ENCODE peak calls at places on chromosomes 5 and 9, in seven cellular contexts. Y, J, T, L, U, G and V are unnamed samples.

GRCh38 chr9:34256987-34257585 is 72.0 kb downstream of the KIF24 start:
- DNase-seq in T (no peak), J (peak; percentile 48), U (no peak), L (no peak), G (no peak), Y (no peak), V (no peak)

GRCh38 chr5:158824167-158824882 is 275.4 kb downstream of the EBF1 start:
- DNase-seq in L (no peak), Y (no peak), G (no peak), U (no peak), J (no peak), T (no peak), V (no peak)

GRCh38 chr5:168193518-168194240 is 97.8 kb upstream of the WWC1 start:
- DNase-seq in G (no peak), T (no peak), Y (no peak), U (no peak), J (no peak), L (no peak), V (no peak)

GRCh38 chr5:172731286-172732073 is 39.5 kb downstream of the DUSP1 start:
- DNase-seq in U (peak; percentile 89), T (no peak), Y (no peak), J (no peak), L (no peak), G (peak; percentile 66), V (peak; percentile 90)

GRCh38 chr9:99018653-99019052 is 74.9 kb downstream of the COL15A1 start:
- DNase-seq in G (no peak), T (no peak), Y (no peak), L (no peak), U (no peak), J (no peak), V (no peak)

GRCh38 chr9:127561491-127562270 is 50.4 kb upstream of the STXBP1 start:
- DNase-seq in J (peak; percentile 75), L (peak; percentile 86), Y (peak; percentile 96), U (peak; percentile 76), T (peak; percentile 95), G (peak; percentile 97), V (peak; percentile 90)

GRCh38 chr9:86434039-86434726 is 80.0 kb upstream of the TUT7 start:
- DNase-seq in Y (no peak), T (peak; percentile 86), G (peak; percentile 34), J (no peak), U (peak; percentile 13), L (peak; percentile 85), V (no peak)

GRCh38 chr9:137280478-137281344 is 3.2 kb downstream of the TOR4A start:
- DNase-seq in T (no peak), L (no peak), G (no peak), J (no peak), U (no peak), Y (no peak), V (no peak)

GRCh38 chr5:13316191-13316590 is 628.3 kb downstream of the DNAH5 start:
- DNase-seq in L (no peak), G (no peak), Y (no peak), T (no peak), J (no peak), U (no peak), V (no peak)

GRCh38 chr5:39760385-39761198 is 335.8 kb upstream of the DAB2 start:
- DNase-seq in J (no peak), L (no peak), Y (no peak), T (no peak), G (no peak), U (no peak), V (peak; percentile 28)

GRCh38 chr5:158880514-158881001 is 219.2 kb downstream of the EBF1 start:
- DNase-seq in L (no peak), J (no peak), Y (no peak), T (no peak), G (no peak), U (no peak), V (no peak)

GRCh38 chr5:20833081-20833627 is 845.2 kb upstream of the CDH18 start:
- DNase-seq in L (no peak), G (no peak), U (no peak), J (no peak), Y (no peak), T (no peak), V (no peak)

GRCh38 chr5:88834499-88834898 is 48.5 kb downstream of the MEF2C start:
- DNase-seq in U (no peak), G (no peak), Y (no peak), L (no peak), T (no peak), J (no peak), V (no peak)

GRCh38 chr5:32202394-32202793 is 28.3 kb upstream of the GOLPH3 start:
- DNase-seq in T (no peak), G (no peak), L (no peak), U (no peak), J (no peak), Y (no peak), V (no peak)

GRCh38 chr9:2496160-2496559 is 125.4 kb upstream of the VLDLR start:
- DNase-seq in G (no peak), L (no peak), U (no peak), J (no peak), Y (no peak), T (no peak), V (no peak)

GRCh38 chr9:86135374-86135773 is 36.0 kb upstream of the GOLM1 start:
- DNase-seq in U (no peak), L (no peak), G (no peak), Y (no peak), J (no peak), T (no peak), V (no peak)

GRCh38 chr9:107760469-107761242 is 271.1 kb upstream of the KLF4 start:
- DNase-seq in L (no peak), G (no peak), J (no peak), Y (no peak), U (no peak), T (peak; percentile 80), V (no peak)

GRCh38 chr9:11805969-11806368 is 887.2 kb upstream of the TYRP1 start:
- DNase-seq in L (no peak), Y (no peak), G (no peak), T (no peak), J (no peak), U (no peak), V (no peak)

GRCh38 chr5:156182174-156182967 is 144.6 kb upstream of the SGCD start:
- DNase-seq in G (no peak), Y (no peak), T (no peak), J (no peak), L (no peak), U (no peak), V (no peak)

GRCh38 chr5:126268697-126269315 is 154.4 kb upstream of the GRAMD2B start:
- DNase-seq in U (no peak), L (no peak), Y (no peak), G (no peak), T (no peak), J (no peak), V (no peak)

GRCh38 chr9:124676159-124676551 is 95.0 kb downstream of the NR6A1 start:
- DNase-seq in J (no peak), U (no peak), T (no peak), Y (no peak), G (no peak), L (no peak), V (no peak)

GRCh38 chr9:71121275-71122168 is at the start of gene TRPM3:
- DNase-seq in L (no peak), U (no peak), G (no peak), Y (no peak), T (no peak), J (no peak), V (no peak)

GRCh38 chr5:151218177-151218576 is 5.7 kb downstream of the CCDC69 start:
- DNase-seq in U (no peak), J (no peak), T (peak; percentile 60), L (no peak), G (no peak), Y (no peak), V (no peak)
- H3K4me1 ChIP-seq in U (no peaks in the 10 kb centered on the region), J (peaks cover 14% of the 10 kb centered on the region), T (peaks cover 95% of the 10 kb centered on the region), L (no peaks in the 10 kb centered on the region), G (peaks cover 16% of the 10 kb centered on the region), Y (peaks cover 98% of the 10 kb centered on the region), V (no peaks in the 10 kb centered on the region)

GRCh38 chr5:113152053-113152452 is 175.5 kb downstream of the DCP2 start:
- DNase-seq in Y (peak; percentile 57), G (no peak), U (no peak), T (no peak), L (no peak), J (no peak), V (no peak)
- H3K27ac ChIP-seq in Y (no peak overlapping the region), G (no peak overlapping the region), U (no peak overlapping the region), T (no peak overlapping the region), L (no peak overlapping the region), J (no peak overlapping the region), V (no peak overlapping the region)

GRCh38 chr5:72598461-72599433 is 91.5 kb upstream of the ZNF366 start:
- DNase-seq in U (no peak), Y (peak; percentile 47), J (no peak), T (no peak), L (no peak), G (no peak), V (no peak)

GRCh38 chr5:72601861-72602260 is 94.7 kb upstream of the ZNF366 start:
- DNase-seq in T (no peak), U (no peak), Y (no peak), G (no peak), L (no peak), J (no peak), V (no peak)

GRCh38 chr5:72597456-72597948 is 90.3 kb upstream of the ZNF366 start:
- DNase-seq in U (no peak), Y (peak; percentile 70), J (no peak), T (no peak), L (no peak), G (no peak), V (no peak)

GRCh38 chr5:72600401-72600981 is 93.3 kb upstream of the ZNF366 start:
- DNase-seq in J (no peak), U (no peak), L (no peak), G (peak; percentile 10), Y (no peak), T (no peak), V (no peak)

DNA sequence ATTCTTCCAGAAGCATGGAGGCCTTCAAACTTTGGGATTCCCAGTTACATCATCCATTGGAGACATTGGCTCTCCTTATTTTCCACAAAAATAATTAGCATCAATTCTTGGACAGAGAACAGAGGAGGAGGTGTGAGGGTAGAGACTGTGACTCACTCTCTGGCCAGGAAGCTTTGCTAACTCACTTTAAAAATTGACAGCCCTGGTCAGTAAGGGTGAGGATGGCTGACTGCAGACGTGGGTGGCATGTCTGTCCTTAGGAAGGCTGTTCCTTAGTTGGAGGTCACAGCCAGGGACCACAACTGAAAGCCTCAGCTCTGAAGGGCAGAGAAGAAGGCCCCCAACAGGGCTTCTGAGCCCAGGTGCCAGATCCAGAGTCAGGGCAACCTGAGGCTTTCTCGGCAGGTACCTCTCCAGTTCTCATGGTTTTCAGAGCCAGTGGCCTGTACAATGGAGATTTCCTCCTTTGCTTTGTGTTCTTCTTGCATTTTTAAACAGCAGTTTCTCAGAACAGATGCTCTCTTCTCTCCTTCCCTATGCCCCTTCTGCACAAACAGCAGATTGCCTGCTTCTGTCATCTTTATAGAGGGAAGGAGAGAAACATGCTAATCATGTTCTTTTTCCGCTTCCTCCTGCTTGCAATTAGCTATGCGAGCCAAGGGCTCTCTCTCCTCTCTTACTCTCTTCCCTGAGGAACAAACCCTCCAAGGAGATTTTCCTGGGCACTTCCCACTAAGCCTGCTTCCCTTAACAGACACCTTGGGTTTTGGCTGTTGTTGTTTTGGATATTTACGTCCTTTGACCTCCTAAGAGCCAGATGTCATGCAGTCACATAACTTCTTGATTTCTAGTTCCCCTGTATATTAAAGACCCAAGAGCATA is 92.5 kb upstream of the ZNF366 start:
- DNase-seq in U (no peak), J (no peak), T (no peak), Y (no peak), G (no peak), L (no peak), V (no peak)
- TF ChIP-seq POLR2A in U (no peak), J (no peak), T (no peak), Y (no peak), G (no peak), L (no peak), V (no peak)

GRCh38 chr5:143350341-143350740 is 53.1 kb downstream of the NR3C1 start:
- DNase-seq in U (no peak), L (no peak), T (no peak), J (no peak), G (no peak), Y (no peak), V (no peak)
- H3K4me1 ChIP-seq in U (no peaks in the 10 kb centered on the region), L (peaks cover 5% of the 10 kb centered on the region), T (peaks cover 56% of the 10 kb centered on the region), J (peaks cover 63% of the 10 kb centered on the region), G (peaks cover 18% of the 10 kb centered on the region), Y (peaks cover 93% of the 10 kb centered on the region), V (no peaks in the 10 kb centered on the region)